ENCODE peak calls at places on chromosomes 1 and 21, in ten cellular contexts. One of them, this sample, is unnamed.

GRCh38 chr1:97119775-97120174 is 398.2 kb downstream of the PTBP2 start:
- DNase-seq in NCI-H1930: no peak
- DNase-seq in iPS-NIHi11: no peak
- DNase-seq in osteocyte: no peak
- DNase-seq in NCI-H2029: no peak
- DNase-seq in left ventricle myocardium inferior: no peak
- DNase-seq in NCI-H748 treated with DMSO at 0.1 percent for 48 hours: no peak
- DNase-seq in A549: no peak
- DNase-seq in stimulated activated CD4-positive, alpha-beta T cell treated with anti-CD3 and anti-CD28 coated beads, Interleukin-4, amount 100 ng/mL, for 48 hours: no peak
- DNase-seq in ELR: no peak
- DNase-seq in this sample: no peak

GRCh38 chr1:204224655-204225054 is 10.9 kb upstream of the GOLT1A start:
- DNase-seq in NCI-H1930: no peak
- DNase-seq in iPS-NIHi11: no peak
- DNase-seq in osteocyte: no peak
- DNase-seq in NCI-H2029: no peak
- DNase-seq in left ventricle myocardium inferior: no peak
- DNase-seq in NCI-H748 treated with DMSO at 0.1 percent for 48 hours: no peak
- DNase-seq in A549: no peak
- DNase-seq in stimulated activated CD4-positive, alpha-beta T cell treated with anti-CD3 and anti-CD28 coated beads, Interleukin-4, amount 100 ng/mL, for 48 hours: no peak
- DNase-seq in ELR: peak; percentile 9
- DNase-seq in this sample: no peak

GRCh38 chr1:44945992-44946391 is 40.4 kb downstream of the EIF2B3 start:
- DNase-seq in NCI-H1930: no peak
- DNase-seq in iPS-NIHi11: no peak
- DNase-seq in osteocyte: no peak
- DNase-seq in NCI-H2029: no peak
- DNase-seq in left ventricle myocardium inferior: no peak
- DNase-seq in NCI-H748 treated with DMSO at 0.1 percent for 48 hours: no peak
- DNase-seq in A549: no peak
- DNase-seq in stimulated activated CD4-positive, alpha-beta T cell treated with anti-CD3 and anti-CD28 coated beads, Interleukin-4, amount 100 ng/mL, for 48 hours: no peak
- DNase-seq in ELR: no peak
- DNase-seq in this sample: no peak

GRCh38 chr1:58251415-58252073 is 295.0 kb downstream of the OMA1 start:
- DNase-seq in NCI-H1930: no peak
- DNase-seq in iPS-NIHi11: peak; percentile 74
- DNase-seq in osteocyte: no peak
- DNase-seq in NCI-H2029: no peak
- DNase-seq in left ventricle myocardium inferior: no peak
- DNase-seq in NCI-H748 treated with DMSO at 0.1 percent for 48 hours: no peak
- DNase-seq in A549: no peak
- DNase-seq in stimulated activated CD4-positive, alpha-beta T cell treated with anti-CD3 and anti-CD28 coated beads, Interleukin-4, amount 100 ng/mL, for 48 hours: no peak
- DNase-seq in ELR: peak; percentile 35
- DNase-seq in this sample: peak; percentile 6

GRCh38 chr1:186094170-186094569 is 280.9 kb downstream of the TPR start:
- DNase-seq in NCI-H1930: no peak
- DNase-seq in iPS-NIHi11: no peak
- DNase-seq in osteocyte: no peak
- DNase-seq in NCI-H2029: no peak
- DNase-seq in left ventricle myocardium inferior: no peak
- DNase-seq in NCI-H748 treated with DMSO at 0.1 percent for 48 hours: no peak
- DNase-seq in A549: no peak
- DNase-seq in stimulated activated CD4-positive, alpha-beta T cell treated with anti-CD3 and anti-CD28 coated beads, Interleukin-4, amount 100 ng/mL, for 48 hours: no peak
- DNase-seq in ELR: peak; percentile 67
- DNase-seq in this sample: no peak

GRCh38 chr1:20404466-20404865 is 81.5 kb downstream of the CAMK2N1 start:
- DNase-seq in NCI-H1930: no peak
- DNase-seq in iPS-NIHi11: peak; percentile 63
- DNase-seq in osteocyte: no peak
- DNase-seq in NCI-H2029: no peak
- DNase-seq in left ventricle myocardium inferior: no peak
- DNase-seq in NCI-H748 treated with DMSO at 0.1 percent for 48 hours: no peak
- DNase-seq in A549: no peak
- DNase-seq in stimulated activated CD4-positive, alpha-beta T cell treated with anti-CD3 and anti-CD28 coated beads, Interleukin-4, amount 100 ng/mL, for 48 hours: no peak
- DNase-seq in ELR: no peak
- DNase-seq in this sample: no peak

GRCh38 chr1:46550751-46551231 is 656 bp downstream of the KNCN start:
- DNase-seq in NCI-H1930: no peak
- DNase-seq in iPS-NIHi11: no peak
- DNase-seq in osteocyte: no peak
- DNase-seq in NCI-H2029: no peak
- DNase-seq in left ventricle myocardium inferior: no peak
- DNase-seq in NCI-H748 treated with DMSO at 0.1 percent for 48 hours: peak; percentile 49
- DNase-seq in A549: no peak
- DNase-seq in stimulated activated CD4-positive, alpha-beta T cell treated with anti-CD3 and anti-CD28 coated beads, Interleukin-4, amount 100 ng/mL, for 48 hours: no peak
- DNase-seq in ELR: no peak
- DNase-seq in this sample: peak; percentile 16

GRCh38 chr1:33161061-33161681 is 20.7 kb downstream of the TRIM62 start:
- DNase-seq in NCI-H1930: no peak
- DNase-seq in iPS-NIHi11: peak; percentile 59
- DNase-seq in osteocyte: peak; percentile 93
- DNase-seq in NCI-H2029: no peak
- DNase-seq in left ventricle myocardium inferior: peak; percentile 72
- DNase-seq in NCI-H748 treated with DMSO at 0.1 percent for 48 hours: no peak
- DNase-seq in A549: no peak
- DNase-seq in stimulated activated CD4-positive, alpha-beta T cell treated with anti-CD3 and anti-CD28 coated beads, Interleukin-4, amount 100 ng/mL, for 48 hours: no peak
- DNase-seq in ELR: no peak
- DNase-seq in this sample: no peak

GRCh38 chr1:243490748-243491686 is 235.2 kb downstream of the SDCCAG8 start:
- DNase-seq in NCI-H1930: no peak
- DNase-seq in iPS-NIHi11: peak; percentile 55
- DNase-seq in osteocyte: no peak
- DNase-seq in NCI-H2029: no peak
- DNase-seq in left ventricle myocardium inferior: no peak
- DNase-seq in NCI-H748 treated with DMSO at 0.1 percent for 48 hours: no peak
- DNase-seq in A549: no peak
- DNase-seq in stimulated activated CD4-positive, alpha-beta T cell treated with anti-CD3 and anti-CD28 coated beads, Interleukin-4, amount 100 ng/mL, for 48 hours: no peak
- DNase-seq in ELR: no peak
- DNase-seq in this sample: no peak

GRCh38 chr1:230375149-230375548 is 51.0 kb downstream of the PGBD5 start:
- DNase-seq in NCI-H1930: no peak
- DNase-seq in iPS-NIHi11: no peak
- DNase-seq in osteocyte: no peak
- DNase-seq in NCI-H2029: no peak
- DNase-seq in left ventricle myocardium inferior: no peak
- DNase-seq in NCI-H748 treated with DMSO at 0.1 percent for 48 hours: no peak
- DNase-seq in A549: no peak
- DNase-seq in stimulated activated CD4-positive, alpha-beta T cell treated with anti-CD3 and anti-CD28 coated beads, Interleukin-4, amount 100 ng/mL, for 48 hours: no peak
- DNase-seq in ELR: no peak
- DNase-seq in this sample: no peak

GRCh38 chr21:37367301-37367757 is 756 bp downstream of the DYRK1A start:
- DNase-seq in NCI-H1930: no peak
- DNase-seq in iPS-NIHi11: peak; percentile 23
- DNase-seq in osteocyte: no peak
- DNase-seq in NCI-H2029: no peak
- DNase-seq in left ventricle myocardium inferior: no peak
- DNase-seq in NCI-H748 treated with DMSO at 0.1 percent for 48 hours: no peak
- DNase-seq in A549: no peak
- DNase-seq in stimulated activated CD4-positive, alpha-beta T cell treated with anti-CD3 and anti-CD28 coated beads, Interleukin-4, amount 100 ng/mL, for 48 hours: no peak
- DNase-seq in ELR: peak; percentile 19
- DNase-seq in this sample: no peak

GRCh38 chr1:205680073-205680851 is at the start of gene SLC45A3:
- DNase-seq in NCI-H1930: peak; percentile 14
- DNase-seq in iPS-NIHi11: peak; percentile 83
- DNase-seq in osteocyte: no peak
- DNase-seq in NCI-H2029: no peak
- DNase-seq in left ventricle myocardium inferior: peak; percentile 28
- DNase-seq in NCI-H748 treated with DMSO at 0.1 percent for 48 hours: peak; percentile 1
- DNase-seq in A549: peak; percentile 69
- DNase-seq in stimulated activated CD4-positive, alpha-beta T cell treated with anti-CD3 and anti-CD28 coated beads, Interleukin-4, amount 100 ng/mL, for 48 hours: peak; percentile 31
- DNase-seq in ELR: peak; percentile 44
- DNase-seq in this sample: peak; percentile 75

GRCh38 chr1:110339427-110340206 is 440 bp downstream of the RBM15 start:
- DNase-seq in NCI-H1930: peak; percentile 21
- DNase-seq in iPS-NIHi11: peak; percentile 64
- DNase-seq in osteocyte: no peak
- DNase-seq in NCI-H2029: no peak
- DNase-seq in left ventricle myocardium inferior: peak; percentile 43
- DNase-seq in NCI-H748 treated with DMSO at 0.1 percent for 48 hours: no peak
- DNase-seq in A549: peak; percentile 30
- DNase-seq in stimulated activated CD4-positive, alpha-beta T cell treated with anti-CD3 and anti-CD28 coated beads, Interleukin-4, amount 100 ng/mL, for 48 hours: peak; percentile 42
- DNase-seq in ELR: peak; percentile 71
- DNase-seq in this sample: peak; percentile 81

GRCh38 chr1:147389532-147390184 is 147.2 kb downstream of the CHD1L start:
- DNase-seq in NCI-H1930: peak; percentile 62
- DNase-seq in iPS-NIHi11: peak; percentile 69
- DNase-seq in osteocyte: no peak
- DNase-seq in NCI-H2029: peak; percentile 21
- DNase-seq in left ventricle myocardium inferior: no peak
- DNase-seq in NCI-H748 treated with DMSO at 0.1 percent for 48 hours: peak; percentile 39
- DNase-seq in A549: peak; percentile 28
- DNase-seq in stimulated activated CD4-positive, alpha-beta T cell treated with anti-CD3 and anti-CD28 coated beads, Interleukin-4, amount 100 ng/mL, for 48 hours: no peak
- DNase-seq in ELR: peak; percentile 61
- DNase-seq in this sample: peak; percentile 50

GRCh38 chr1:64912191-64912590 is 54.2 kb downstream of the JAK1 start:
- DNase-seq in NCI-H1930: no peak
- DNase-seq in iPS-NIHi11: no peak
- DNase-seq in osteocyte: no peak
- DNase-seq in NCI-H2029: no peak
- DNase-seq in left ventricle myocardium inferior: no peak
- DNase-seq in NCI-H748 treated with DMSO at 0.1 percent for 48 hours: no peak
- DNase-seq in A549: no peak
- DNase-seq in stimulated activated CD4-positive, alpha-beta T cell treated with anti-CD3 and anti-CD28 coated beads, Interleukin-4, amount 100 ng/mL, for 48 hours: no peak
- DNase-seq in ELR: peak; percentile 25
- DNase-seq in this sample: no peak

GRCh38 chr21:37921091-37921490 is 4.8 kb upstream of the KCNJ6 start:
- DNase-seq in NCI-H1930: no peak
- DNase-seq in iPS-NIHi11: no peak
- DNase-seq in osteocyte: no peak
- DNase-seq in NCI-H2029: no peak
- DNase-seq in left ventricle myocardium inferior: no peak
- DNase-seq in NCI-H748 treated with DMSO at 0.1 percent for 48 hours: no peak
- DNase-seq in A549: no peak
- DNase-seq in stimulated activated CD4-positive, alpha-beta T cell treated with anti-CD3 and anti-CD28 coated beads, Interleukin-4, amount 100 ng/mL, for 48 hours: no peak
- DNase-seq in ELR: peak; percentile 44
- DNase-seq in this sample: no peak

GRCh38 chr1:145962157-145963102 is 1.9 kb downstream of the ANKRD34A start:
- DNase-seq in NCI-H1930: no peak
- DNase-seq in iPS-NIHi11: no peak
- DNase-seq in osteocyte: no peak
- DNase-seq in NCI-H2029: no peak
- DNase-seq in left ventricle myocardium inferior: peak; percentile 46
- DNase-seq in NCI-H748 treated with DMSO at 0.1 percent for 48 hours: peak; percentile 29
- DNase-seq in A549: no peak
- DNase-seq in stimulated activated CD4-positive, alpha-beta T cell treated with anti-CD3 and anti-CD28 coated beads, Interleukin-4, amount 100 ng/mL, for 48 hours: no peak
- DNase-seq in ELR: peak; percentile 51
- DNase-seq in this sample: no peak

GRCh38 chr21:45496968-45497845 is 45.0 kb downstream of the SLC19A1 start:
- DNase-seq in NCI-H1930: no peak
- DNase-seq in iPS-NIHi11: no peak
- DNase-seq in osteocyte: no peak
- DNase-seq in NCI-H2029: no peak
- DNase-seq in left ventricle myocardium inferior: peak; percentile 15
- DNase-seq in NCI-H748 treated with DMSO at 0.1 percent for 48 hours: no peak
- DNase-seq in A549: no peak
- DNase-seq in stimulated activated CD4-positive, alpha-beta T cell treated with anti-CD3 and anti-CD28 coated beads, Interleukin-4, amount 100 ng/mL, for 48 hours: no peak
- DNase-seq in ELR: no peak
- DNase-seq in this sample: no peak

GRCh38 chr1:246537887-246538286 is 28.2 kb downstream of the TFB2M start:
- DNase-seq in NCI-H1930: peak; percentile 3
- DNase-seq in iPS-NIHi11: no peak
- DNase-seq in osteocyte: peak; percentile 32
- DNase-seq in NCI-H2029: peak; percentile 71
- DNase-seq in left ventricle myocardium inferior: no peak
- DNase-seq in NCI-H748 treated with DMSO at 0.1 percent for 48 hours: peak; percentile 84
- DNase-seq in A549: no peak
- DNase-seq in stimulated activated CD4-positive, alpha-beta T cell treated with anti-CD3 and anti-CD28 coated beads, Interleukin-4, amount 100 ng/mL, for 48 hours: no peak
- DNase-seq in ELR: no peak
- DNase-seq in this sample: no peak

GRCh38 chr1:25169168-25169567 is 63.1 kb downstream of the SYF2 start:
- DNase-seq in NCI-H1930: no peak
- DNase-seq in iPS-NIHi11: no peak
- DNase-seq in osteocyte: no peak
- DNase-seq in NCI-H2029: no peak
- DNase-seq in left ventricle myocardium inferior: no peak
- DNase-seq in NCI-H748 treated with DMSO at 0.1 percent for 48 hours: no peak
- DNase-seq in A549: no peak
- DNase-seq in stimulated activated CD4-positive, alpha-beta T cell treated with anti-CD3 and anti-CD28 coated beads, Interleukin-4, amount 100 ng/mL, for 48 hours: no peak
- DNase-seq in ELR: no peak
- DNase-seq in this sample: no peak

GRCh38 chr1:89935235-89935634 is 59.7 kb upstream of the ZNF326 start:
- DNase-seq in NCI-H1930: no peak
- DNase-seq in iPS-NIHi11: no peak
- DNase-seq in osteocyte: no peak
- DNase-seq in NCI-H2029: no peak
- DNase-seq in left ventricle myocardium inferior: no peak
- DNase-seq in NCI-H748 treated with DMSO at 0.1 percent for 48 hours: no peak
- DNase-seq in A549: no peak
- DNase-seq in stimulated activated CD4-positive, alpha-beta T cell treated with anti-CD3 and anti-CD28 coated beads, Interleukin-4, amount 100 ng/mL, for 48 hours: no peak
- DNase-seq in ELR: no peak
- DNase-seq in this sample: no peak

GRCh38 chr1:15124362-15125100 is 29.0 kb upstream of the TMEM51 start:
- DNase-seq in NCI-H1930: no peak
- DNase-seq in iPS-NIHi11: peak; percentile 77
- DNase-seq in osteocyte: no peak
- DNase-seq in NCI-H2029: no peak
- DNase-seq in left ventricle myocardium inferior: no peak
- DNase-seq in NCI-H748 treated with DMSO at 0.1 percent for 48 hours: no peak
- DNase-seq in A549: no peak
- DNase-seq in stimulated activated CD4-positive, alpha-beta T cell treated with anti-CD3 and anti-CD28 coated beads, Interleukin-4, amount 100 ng/mL, for 48 hours: no peak
- DNase-seq in ELR: no peak
- DNase-seq in this sample: no peak

GRCh38 chr1:233668146-233668724 is 54.3 kb downstream of the KCNK1 start:
- DNase-seq in NCI-H1930: no peak
- DNase-seq in iPS-NIHi11: no peak
- DNase-seq in osteocyte: no peak
- DNase-seq in NCI-H2029: no peak
- DNase-seq in left ventricle myocardium inferior: no peak
- DNase-seq in NCI-H748 treated with DMSO at 0.1 percent for 48 hours: no peak
- DNase-seq in A549: no peak
- DNase-seq in stimulated activated CD4-positive, alpha-beta T cell treated with anti-CD3 and anti-CD28 coated beads, Interleukin-4, amount 100 ng/mL, for 48 hours: no peak
- DNase-seq in ELR: no peak
- DNase-seq in this sample: no peak

GRCh38 chr1:40704817-40705733 is 13.6 kb downstream of the NFYC start:
- DNase-seq in NCI-H1930: no peak
- DNase-seq in iPS-NIHi11: no peak
- DNase-seq in osteocyte: no peak
- DNase-seq in NCI-H2029: peak; percentile 84
- DNase-seq in left ventricle myocardium inferior: no peak
- DNase-seq in NCI-H748 treated with DMSO at 0.1 percent for 48 hours: no peak
- DNase-seq in A549: no peak
- DNase-seq in stimulated activated CD4-positive, alpha-beta T cell treated with anti-CD3 and anti-CD28 coated beads, Interleukin-4, amount 100 ng/mL, for 48 hours: no peak
- DNase-seq in ELR: no peak
- DNase-seq in this sample: no peak

GRCh38 chr1:25626018-25626417 is 9.4 kb downstream of the MAN1C1 start:
- DNase-seq in NCI-H1930: no peak
- DNase-seq in iPS-NIHi11: no peak
- DNase-seq in osteocyte: no peak
- DNase-seq in NCI-H2029: no peak
- DNase-seq in left ventricle myocardium inferior: no peak
- DNase-seq in NCI-H748 treated with DMSO at 0.1 percent for 48 hours: no peak
- DNase-seq in A549: no peak
- DNase-seq in stimulated activated CD4-positive, alpha-beta T cell treated with anti-CD3 and anti-CD28 coated beads, Interleukin-4, amount 100 ng/mL, for 48 hours: no peak
- DNase-seq in ELR: no peak
- DNase-seq in this sample: no peak

GRCh38 chr1:42035205-42035829 is 116.6 kb upstream of the HIVEP3 start:
- DNase-seq in NCI-H1930: peak; percentile 87
- DNase-seq in iPS-NIHi11: peak; percentile 90
- DNase-seq in osteocyte: no peak
- DNase-seq in NCI-H2029: peak; percentile 95
- DNase-seq in left ventricle myocardium inferior: peak; percentile 63
- DNase-seq in NCI-H748 treated with DMSO at 0.1 percent for 48 hours: peak; percentile 99
- DNase-seq in A549: peak; percentile 16
- DNase-seq in stimulated activated CD4-positive, alpha-beta T cell treated with anti-CD3 and anti-CD28 coated beads, Interleukin-4, amount 100 ng/mL, for 48 hours: peak; percentile 40
- DNase-seq in ELR: peak; percentile 67
- DNase-seq in this sample: peak; percentile 31

GRCh38 chr1:38727629-38728175 is 131.9 kb downstream of the RRAGC start:
- DNase-seq in NCI-H1930: no peak
- DNase-seq in iPS-NIHi11: peak; percentile 38
- DNase-seq in osteocyte: no peak
- DNase-seq in NCI-H2029: no peak
- DNase-seq in left ventricle myocardium inferior: no peak
- DNase-seq in NCI-H748 treated with DMSO at 0.1 percent for 48 hours: no peak
- DNase-seq in A549: no peak
- DNase-seq in stimulated activated CD4-positive, alpha-beta T cell treated with anti-CD3 and anti-CD28 coated beads, Interleukin-4, amount 100 ng/mL, for 48 hours: no peak
- DNase-seq in ELR: no peak
- DNase-seq in this sample: no peak

GRCh38 chr1:14117700-14118099 is 417.7 kb downstream of the PRDM2 start:
- DNase-seq in NCI-H1930: no peak
- DNase-seq in iPS-NIHi11: no peak
- DNase-seq in osteocyte: no peak
- DNase-seq in NCI-H2029: no peak
- DNase-seq in left ventricle myocardium inferior: no peak
- DNase-seq in NCI-H748 treated with DMSO at 0.1 percent for 48 hours: no peak
- DNase-seq in A549: no peak
- DNase-seq in stimulated activated CD4-positive, alpha-beta T cell treated with anti-CD3 and anti-CD28 coated beads, Interleukin-4, amount 100 ng/mL, for 48 hours: no peak
- DNase-seq in ELR: no peak
- DNase-seq in this sample: no peak

This sample was measured in erythroblast.